ENCODE peak calls at places on chromosomes 12 and 14, in six cellular contexts. O, R, U, W, F and B are unnamed samples.

GRCh38 chr12:12723681-12724420 is 6.7 kb downstream of the CDKN1B start:
- DNase-seq in O (peak), R (peak), U (peak), W (peak), F (no peak), B (peak)

GRCh38 chr12:124928912-124929530 is 14.6 kb upstream of the UBC start:
- DNase-seq in O (no peak), R (no peak), U (no peak), W (no peak), F (no peak), B (no peak)

GRCh38 chr12:67747869-67748760 is 99.6 kb downstream of the DYRK2 start:
- DNase-seq in O (peak), R (peak), U (no peak), W (peak), F (no peak), B (peak)

GRCh38 chr12:68037616-68038255 is 48.5 kb downstream of the IFNG-AS1 start:
- DNase-seq in O (no peak), R (peak), U (no peak), W (no peak), F (no peak), B (no peak)

GRCh38 chr12:72586456-72586855 is 314.3 kb downstream of the TRHDE start:
- DNase-seq in O (no peak), R (no peak), U (no peak), W (no peak), F (no peak), B (no peak)

GRCh38 chr14:52663850-52664249 is 31.5 kb downstream of the ERO1A start:
- DNase-seq in O (no peak), R (no peak), U (no peak), W (no peak), F (no peak), B (no peak)

GRCh38 chr12:128463881-128464280 is 196.9 kb downstream of the TMEM132C start:
- DNase-seq in O (no peak), R (no peak), U (no peak), W (no peak), F (no peak), B (no peak)

GRCh38 chr12:47942327-47943230 is 20.8 kb upstream of the TMEM106C start:
- DNase-seq in O (peak), R (no peak), U (peak), W (no peak), F (no peak), B (no peak)

GRCh38 chr12:50090391-50090790 is 5.2 kb downstream of the SMARCD1 start:
- DNase-seq in O (no peak), R (no peak), U (no peak), W (no peak), F (no peak), B (no peak)

GRCh38 chr14:56248442-56248841 is 130.2 kb downstream of the PELI2 start:
- DNase-seq in O (no peak), R (no peak), U (no peak), W (no peak), F (no peak), B (no peak)

GRCh38 chr12:47311514-47311913 is 231.8 kb upstream of the AMIGO2 start:
- DNase-seq in O (no peak), R (no peak), U (no peak), W (no peak), F (no peak), B (no peak)

GRCh38 chr14:62126885-62127478 is 364.8 kb downstream of the SNAPC1 start:
- DNase-seq in O (no peak), R (peak), U (peak), W (peak), F (no peak), B (peak)

GRCh38 chr14:39431416-39432178 is 636 bp downstream of the FBXO33 start:
- DNase-seq in O (peak), R (peak), U (peak), W (peak), F (peak), B (peak)

GRCh38 chr14:52781629-52782028 is 9.8 kb downstream of the GNPNAT1 start:
- DNase-seq in O (no peak), R (no peak), U (no peak), W (no peak), F (no peak), B (no peak)

GRCh38 chr12:29425722-29426121 is 44.8 kb upstream of the ERGIC2 start:
- DNase-seq in O (no peak), R (peak), U (no peak), W (no peak), F (no peak), B (no peak)

GRCh38 chr12:121227294-121227693 is 17.4 kb downstream of the P2RX4 start:
- DNase-seq in O (no peak), R (no peak), U (peak), W (peak), F (no peak), B (no peak)

GRCh38 chr12:41190360-41190759 is 2.2 kb downstream of the PDZRN4 start:
- DNase-seq in O (no peak), R (peak), U (no peak), W (no peak), F (no peak), B (peak)

GRCh38 chr12:42985506-42985905 is 396.0 kb upstream of the PRICKLE1 start:
- DNase-seq in O (no peak), R (no peak), U (no peak), W (no peak), F (no peak), B (no peak)

GRCh38 chr14:74568380-74568649 is 43.7 kb downstream of the LTBP2 start:
- DNase-seq in O (no peak), R (no peak), U (no peak), W (no peak), F (no peak), B (no peak)

GRCh38 chr12:47887529-47887928 is 17.3 kb downstream of the VDR start:
- DNase-seq in O (no peak), R (no peak), U (no peak), W (no peak), F (no peak), B (no peak)

GRCh38 chr14:88013750-88014349 is 8.9 kb downstream of the GPR65 start:
- DNase-seq in O (peak), R (peak), U (peak), W (peak), F (peak), B (peak)

GRCh38 chr12:128613821-128614220 is 209.9 kb downstream of the SLC15A4 start:
- DNase-seq in O (no peak), R (no peak), U (peak), W (no peak), F (no peak), B (no peak)

GRCh38 chr14:96741151-96741977 is 55.8 kb upstream of the VRK1 start:
- DNase-seq in O (peak), R (peak), U (peak), W (peak), F (no peak), B (peak)

GRCh38 chr12:28776913-28777312 is 372.2 kb upstream of the FAR2 start:
- DNase-seq in O (no peak), R (no peak), U (no peak), W (no peak), F (no peak), B (no peak)

GRCh38 chr14:92625213-92625612 is 111.6 kb downstream of the RIN3 start:
- DNase-seq in O (no peak), R (peak), U (no peak), W (no peak), F (no peak), B (peak)

GRCh38 chr12:389138-390096 is at the start of gene KDM5A:
- DNase-seq in O (peak), R (peak), U (peak), W (peak), F (peak), B (peak)

GRCh38 chr12:130362060-130362459 is 24.4 kb downstream of the PIWIL1 start:
- DNase-seq in O (no peak), R (no peak), U (no peak), W (no peak), F (no peak), B (no peak)

GRCh38 chr12:678747-679712 is 15.8 kb upstream of the NINJ2 start:
- DNase-seq in O (no peak), R (no peak), U (peak), W (no peak), F (no peak), B (no peak)

GRCh38 chr14:65791551-65791981 is 379.0 kb downstream of the FUT8 start:
- DNase-seq in O (no peak), R (peak), U (peak), W (no peak), F (no peak), B (peak)

GRCh38 chr12:71648537-71648936 is 15.1 kb downstream of the ZFC3H1 start:
- DNase-seq in O (no peak), R (no peak), U (no peak), W (no peak), F (no peak), B (no peak)

GRCh38 chr14:73003688-73004087 is 23.2 kb downstream of the ZFYVE1 start:
- DNase-seq in O (no peak), R (no peak), U (no peak), W (no peak), F (no peak), B (no peak)

GRCh38 chr14:101929946-101930345 is 34.4 kb upstream of the DYNC1H1 start:
- DNase-seq in O (peak), R (no peak), U (no peak), W (no peak), F (no peak), B (no peak)

GRCh38 chr12:116338064-116338872 is 60.8 kb upstream of the MED13L start:
- DNase-seq in O (no peak), R (no peak), U (peak), W (no peak), F (no peak), B (no peak)

GRCh38 chr12:49041881-49042484 is 18.6 kb downstream of the KMT2D start:
- DNase-seq in O (no peak), R (no peak), U (no peak), W (no peak), F (no peak), B (no peak)

GRCh38 chr14:38209572-38210159 is 2.0 kb downstream of the SSTR1 start:
- DNase-seq in O (no peak), R (peak), U (no peak), W (peak), F (no peak), B (no peak)

GRCh38 chr12:56150563-56150962 is 1.8 kb upstream of the MYL6B start:
- DNase-seq in O (no peak), R (peak), U (no peak), W (no peak), F (no peak), B (peak)

GRCh38 chr14:70655110-70655826 is 13.6 kb downstream of the TTC9 start:
- DNase-seq in O (no peak), R (no peak), U (peak), W (peak), F (no peak), B (no peak)
- H3K4me3 ChIP-seq in O (no peak), R (no peak), U (peak), W (no peak), F (no peak), B (no peak)

DNA sequence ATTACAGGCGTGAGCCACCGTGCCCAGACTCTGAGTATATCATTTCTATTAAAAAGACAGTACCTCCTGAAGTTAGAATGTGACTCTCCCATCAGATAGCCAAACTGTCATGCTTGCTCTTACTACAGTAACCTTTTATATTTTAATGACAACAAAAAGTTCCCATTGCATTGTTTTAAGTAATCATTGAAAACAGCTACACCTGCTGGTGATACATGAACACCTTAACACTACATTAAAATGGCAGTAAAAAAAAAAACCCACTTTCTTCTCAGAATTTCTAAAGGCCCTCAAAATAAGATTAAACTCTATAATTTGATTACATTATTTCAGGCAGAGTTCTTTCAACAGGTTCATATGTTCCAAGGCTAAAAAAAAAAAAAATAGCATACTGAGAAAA is 76.7 kb downstream of the SH2B3 start:
- DNase-seq in O (no peak), R (peak), U (peak), W (no peak), F (no peak), B (no peak)
- TF ChIP-seq CTCF in O (no peak), R (no peak), U (peak), W (no peak), F (no peak), B (peak)

GRCh38 chr12:86265329-86265695 is 9.1 kb upstream of the MGAT4C start:
- DNase-seq in O (no peak), R (no peak), U (no peak), W (no peak), F (no peak), B (no peak)
- H3K4me3 ChIP-seq in O (no peak), R (no peak), U (no peak), W (no peak), F (no peak), B (peak)

DNA sequence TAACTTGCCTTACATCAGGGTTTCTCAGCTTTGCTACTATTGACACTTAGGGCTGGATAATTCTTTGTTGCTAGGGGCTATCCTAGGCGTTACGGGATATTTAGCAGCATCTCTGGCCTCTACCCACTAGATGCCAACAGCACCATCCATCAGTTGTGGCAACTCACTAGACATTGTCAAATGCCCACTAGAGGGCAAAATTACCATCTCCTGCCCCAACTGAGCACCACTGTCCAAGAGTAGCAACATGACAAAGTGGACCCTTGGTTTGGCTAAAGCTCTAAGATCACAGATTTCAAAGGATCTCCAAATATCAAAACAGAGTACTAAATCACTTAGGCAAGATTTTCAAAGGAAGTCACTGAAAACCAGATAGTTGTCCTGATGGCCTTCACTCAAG is 251.7 kb upstream of the TBX3 start:
- DNase-seq in O (no peak), R (peak), U (peak), W (no peak), F (no peak), B (no peak)
- TF ChIP-seq CTCF in O (peak), R (peak), U (peak), W (no peak), F (no peak), B (peak)